ENCODE peak calls at places on chromosomes 13 and 19, in ten cellular contexts. Y, X, O, R, N, W, M, T, Z and P are unnamed samples.

GRCh38 chr13:35484384-35484783 is 7.9 kb upstream of the MAB21L1 start:
- DNase-seq in Y (no peak), X (no peak), O (no peak), R (no peak), N (no peak), W (no peak), M (no peak), T (no peak), Z (no peak), P (no peak)

GRCh38 chr13:76937416-76937815 is 10.9 kb upstream of the ACOD1 start:
- DNase-seq in Y (no peak), X (no peak), O (peak), R (peak), N (peak), W (no peak), M (no peak), T (no peak), Z (no peak), P (no peak)

GRCh38 chr13:97574926-97575325 is 141.0 kb downstream of the RAP2A start:
- DNase-seq in Y (no peak), X (no peak), O (no peak), R (peak), N (peak), W (peak), M (peak), T (no peak), Z (no peak), P (no peak)

GRCh38 chr19:10514211-10515145 is 2.8 kb downstream of the S1PR5 start:
- DNase-seq in Y (peak), X (no peak), O (no peak), R (no peak), N (peak), W (no peak), M (no peak), T (no peak), Z (peak), P (no peak)

GRCh38 chr13:112213467-112214245 is 146.7 kb downstream of the SOX1 start:
- DNase-seq in Y (no peak), X (no peak), O (no peak), R (no peak), N (no peak), W (peak), M (peak), T (no peak), Z (no peak), P (no peak)

GRCh38 chr19:18287836-18288772 is 6.7 kb upstream of the JUND start:
- DNase-seq in Y (no peak), X (no peak), O (no peak), R (no peak), N (peak), W (no peak), M (no peak), T (no peak), Z (no peak), P (no peak)

GRCh38 chr19:2194513-2195078 is 30.9 kb downstream of the DOT1L start:
- DNase-seq in Y (no peak), X (no peak), O (no peak), R (no peak), N (no peak), W (no peak), M (no peak), T (no peak), Z (no peak), P (no peak)

GRCh38 chr19:29287061-29287460 is 74.1 kb upstream of the UQCRFS1 start:
- DNase-seq in Y (no peak), X (peak), O (no peak), R (no peak), N (no peak), W (no peak), M (no peak), T (no peak), Z (no peak), P (no peak)

GRCh38 chr13:20579193-20579592 is 12.2 kb downstream of the IFT88 start:
- DNase-seq in Y (no peak), X (no peak), O (no peak), R (no peak), N (no peak), W (no peak), M (no peak), T (no peak), Z (no peak), P (no peak)

GRCh38 chr19:9054768-9055167 is 32.1 kb upstream of the OR1M1 start:
- DNase-seq in Y (no peak), X (no peak), O (no peak), R (no peak), N (no peak), W (no peak), M (no peak), T (no peak), Z (no peak), P (no peak)

GRCh38 chr13:50401721-50402510 is 386.7 kb downstream of the KCNRG start:
- DNase-seq in Y (no peak), X (no peak), O (no peak), R (no peak), N (peak), W (no peak), M (no peak), T (no peak), Z (no peak), P (no peak)

GRCh38 chr13:109783815-109784589 is 2.4 kb downstream of the IRS2 start:
- DNase-seq in Y (no peak), X (no peak), O (no peak), R (no peak), N (no peak), W (no peak), M (no peak), T (no peak), Z (peak), P (no peak)

GRCh38 chr13:111448504-111448903 is 128.1 kb downstream of the TEX29 start:
- DNase-seq in Y (no peak), X (no peak), O (no peak), R (no peak), N (no peak), W (no peak), M (no peak), T (no peak), Z (no peak), P (no peak)

GRCh38 chr13:32902898-32903297 is 113.3 kb upstream of the KL start:
- DNase-seq in Y (no peak), X (peak), O (peak), R (no peak), N (peak), W (peak), M (peak), T (peak), Z (no peak), P (no peak)

GRCh38 chr13:101673360-101674105 is 221.1 kb downstream of the ITGBL1 start:
- DNase-seq in Y (no peak), X (no peak), O (no peak), R (no peak), N (no peak), W (no peak), M (no peak), T (no peak), Z (no peak), P (no peak)

GRCh38 chr13:94352057-94352456 is 127.4 kb downstream of the DCT start:
- DNase-seq in Y (no peak), X (no peak), O (no peak), R (no peak), N (peak), W (no peak), M (no peak), T (no peak), Z (no peak), P (no peak)

GRCh38 chr13:101474419-101474957 is 22.0 kb downstream of the ITGBL1 start:
- DNase-seq in Y (no peak), X (peak), O (no peak), R (no peak), N (peak), W (no peak), M (no peak), T (peak), Z (no peak), P (peak)

GRCh38 chr19:16957855-16958254 is 68.8 kb downstream of the CPAMD8 start:
- DNase-seq in Y (no peak), X (no peak), O (no peak), R (no peak), N (no peak), W (no peak), M (no peak), T (no peak), Z (no peak), P (no peak)

GRCh38 chr13:37869756-37870488 is at the start of gene TRPC4:
- DNase-seq in Y (no peak), X (peak), O (no peak), R (no peak), N (peak), W (peak), M (no peak), T (no peak), Z (no peak), P (no peak)

GRCh38 chr13:23744315-23744714 is 144.9 kb downstream of the MIPEP start:
- DNase-seq in Y (no peak), X (no peak), O (no peak), R (no peak), N (no peak), W (no peak), M (no peak), T (no peak), Z (no peak), P (no peak)

GRCh38 chr19:3722443-3723109 is 14.4 kb downstream of the TJP3 start:
- DNase-seq in Y (no peak), X (no peak), O (no peak), R (no peak), N (no peak), W (peak), M (no peak), T (no peak), Z (no peak), P (no peak)

GRCh38 chr19:843180-843835 is 2.5 kb downstream of the PRTN3 start:
- DNase-seq in Y (no peak), X (no peak), O (no peak), R (no peak), N (peak), W (no peak), M (no peak), T (no peak), Z (no peak), P (no peak)

GRCh38 chr19:40378509-40378908 is 11.5 kb downstream of the HIPK4 start:
- DNase-seq in Y (no peak), X (no peak), O (no peak), R (no peak), N (no peak), W (no peak), M (no peak), T (no peak), Z (no peak), P (no peak)

GRCh38 chr19:43148233-43148632 is 38.1 kb downstream of the PSG5 start:
- DNase-seq in Y (no peak), X (no peak), O (no peak), R (peak), N (peak), W (no peak), M (no peak), T (no peak), Z (no peak), P (no peak)

GRCh38 chr19:18653853-18654252 is 17.0 kb downstream of the KLHL26 start:
- DNase-seq in Y (no peak), X (no peak), O (no peak), R (no peak), N (no peak), W (no peak), M (no peak), T (no peak), Z (no peak), P (no peak)